ENCODE peak calls at places on chromosome 1, in five cellular contexts. One of them, this sample, is unnamed.

GRCh38 chr1:206472454-206472853 is 2.2 kb downstream of the IKBKE start:
- DNase-seq in mesenchymal stem cell: peak; percentile 94
- DNase-seq in naive thymus-derived CD4-positive, alpha-beta T cell: no peak
- DNase-seq in ovary: no peak
- DNase-seq in left cardiac atrium: peak; percentile 62
- DNase-seq in this sample: no peak

GRCh38 chr1:170698301-170698700 is 34.4 kb downstream of the PRRX1 start:
- DNase-seq in mesenchymal stem cell: no peak
- DNase-seq in naive thymus-derived CD4-positive, alpha-beta T cell: no peak
- DNase-seq in ovary: no peak
- DNase-seq in left cardiac atrium: no peak
- DNase-seq in this sample: no peak

GRCh38 chr1:42822833-42823392 is 5.7 kb upstream of the SVBP start:
- DNase-seq in mesenchymal stem cell: peak; percentile 46
- DNase-seq in naive thymus-derived CD4-positive, alpha-beta T cell: no peak
- DNase-seq in ovary: no peak
- DNase-seq in left cardiac atrium: no peak
- DNase-seq in this sample: no peak

GRCh38 chr1:84101204-84101603 is 42.9 kb upstream of the PRKACB start:
- DNase-seq in mesenchymal stem cell: no peak
- DNase-seq in naive thymus-derived CD4-positive, alpha-beta T cell: no peak
- DNase-seq in ovary: no peak
- DNase-seq in left cardiac atrium: no peak
- DNase-seq in this sample: no peak

GRCh38 chr1:115465802-115466363 is 127.8 kb upstream of the NGF start:
- DNase-seq in mesenchymal stem cell: no peak
- DNase-seq in naive thymus-derived CD4-positive, alpha-beta T cell: no peak
- DNase-seq in ovary: no peak
- DNase-seq in left cardiac atrium: no peak
- DNase-seq in this sample: no peak

GRCh38 chr1:213728593-213729536 is 258.9 kb upstream of the PROX1 start:
- DNase-seq in mesenchymal stem cell: no peak
- DNase-seq in naive thymus-derived CD4-positive, alpha-beta T cell: no peak
- DNase-seq in ovary: no peak
- DNase-seq in left cardiac atrium: no peak
- DNase-seq in this sample: no peak

GRCh38 chr1:69589799-69590198 is 22.1 kb downstream of the LRRC7 start:
- DNase-seq in mesenchymal stem cell: no peak
- DNase-seq in naive thymus-derived CD4-positive, alpha-beta T cell: no peak
- DNase-seq in ovary: no peak
- DNase-seq in left cardiac atrium: no peak
- DNase-seq in this sample: no peak

GRCh38 chr1:205976708-205977107 is 26.5 kb downstream of the RAB7B start:
- DNase-seq in mesenchymal stem cell: peak; percentile 64
- DNase-seq in naive thymus-derived CD4-positive, alpha-beta T cell: no peak
- DNase-seq in ovary: no peak
- DNase-seq in left cardiac atrium: peak; percentile 66
- DNase-seq in this sample: no peak

GRCh38 chr1:227306689-227307088 is 11.6 kb downstream of the CDC42BPA start:
- DNase-seq in mesenchymal stem cell: no peak
- DNase-seq in naive thymus-derived CD4-positive, alpha-beta T cell: no peak
- DNase-seq in ovary: no peak
- DNase-seq in left cardiac atrium: no peak
- DNase-seq in this sample: no peak

GRCh38 chr1:41498809-41499208 is 14.3 kb upstream of the EDN2 start:
- DNase-seq in mesenchymal stem cell: no peak
- DNase-seq in naive thymus-derived CD4-positive, alpha-beta T cell: no peak
- DNase-seq in ovary: no peak
- DNase-seq in left cardiac atrium: peak; percentile 82
- DNase-seq in this sample: no peak

GRCh38 chr1:28775121-28775942 is 36.6 kb upstream of the OPRD1 start:
- DNase-seq in mesenchymal stem cell: no peak
- DNase-seq in naive thymus-derived CD4-positive, alpha-beta T cell: peak; percentile 72
- DNase-seq in ovary: peak; percentile 71
- DNase-seq in left cardiac atrium: peak; percentile 84
- DNase-seq in this sample: peak; percentile 56

GRCh38 chr1:232538224-232538942 is 91.5 kb downstream of the SIPA1L2 start:
- DNase-seq in mesenchymal stem cell: peak; percentile 53
- DNase-seq in naive thymus-derived CD4-positive, alpha-beta T cell: no peak
- DNase-seq in ovary: no peak
- DNase-seq in left cardiac atrium: no peak
- DNase-seq in this sample: no peak

GRCh38 chr1:6857831-6858230 is 72.6 kb downstream of the CAMTA1 start:
- DNase-seq in mesenchymal stem cell: no peak
- DNase-seq in naive thymus-derived CD4-positive, alpha-beta T cell: no peak
- DNase-seq in ovary: no peak
- DNase-seq in left cardiac atrium: no peak
- DNase-seq in this sample: no peak

GRCh38 chr1:184889902-184890301 is 84.4 kb downstream of the NIBAN1 start:
- DNase-seq in mesenchymal stem cell: peak; percentile 48
- DNase-seq in naive thymus-derived CD4-positive, alpha-beta T cell: no peak
- DNase-seq in ovary: no peak
- DNase-seq in left cardiac atrium: no peak
- DNase-seq in this sample: no peak

This sample was measured in CD4-positive, CD25-positive, alpha-beta regulatory T cell.